ENCODE peak calls at places on chromosomes 6 and 20, in six cellular contexts. One of them, this sample, is unnamed.

GRCh38 chr6:40536442-40536841 is 50.7 kb downstream of the LRFN2 start:
- DNase-seq in AG04450: no peak
- DNase-seq in GM23248: peak
- DNase-seq in epithelial cell of esophagus: no peak
- DNase-seq in fibroblast of pulmonary artery: no peak
- DNase-seq in left ventricle myocardium inferior: no peak
- DNase-seq in this sample: no peak

GRCh38 chr6:168035098-168035660 is 37.7 kb downstream of the KIF25 start:
- DNase-seq in AG04450: peak
- DNase-seq in GM23248: peak
- DNase-seq in epithelial cell of esophagus: peak
- DNase-seq in fibroblast of pulmonary artery: peak
- DNase-seq in left ventricle myocardium inferior: peak
- DNase-seq in this sample: peak

GRCh38 chr6:155340464-155341129 is 26.3 kb upstream of the TFB1M start:
- DNase-seq in AG04450: peak
- DNase-seq in GM23248: peak
- DNase-seq in epithelial cell of esophagus: peak
- DNase-seq in fibroblast of pulmonary artery: peak
- DNase-seq in left ventricle myocardium inferior: no peak
- DNase-seq in this sample: no peak

GRCh38 chr6:130558131-130558530 is 192.3 kb downstream of the TMEM200A start:
- DNase-seq in AG04450: no peak
- DNase-seq in GM23248: no peak
- DNase-seq in epithelial cell of esophagus: no peak
- DNase-seq in fibroblast of pulmonary artery: no peak
- DNase-seq in left ventricle myocardium inferior: no peak
- DNase-seq in this sample: no peak

GRCh38 chr6:165010556-165011535 is 298.6 kb downstream of the C6orf118 start:
- DNase-seq in AG04450: no peak
- DNase-seq in GM23248: peak
- DNase-seq in epithelial cell of esophagus: peak
- DNase-seq in fibroblast of pulmonary artery: no peak
- DNase-seq in left ventricle myocardium inferior: no peak
- DNase-seq in this sample: peak

GRCh38 chr6:45126033-45126432 is 202.1 kb upstream of the RUNX2 start:
- DNase-seq in AG04450: no peak
- DNase-seq in GM23248: no peak
- DNase-seq in epithelial cell of esophagus: no peak
- DNase-seq in fibroblast of pulmonary artery: no peak
- DNase-seq in left ventricle myocardium inferior: no peak
- DNase-seq in this sample: no peak

GRCh38 chr6:78936515-78936914 is 69.2 kb downstream of the IRAK1BP1 start:
- DNase-seq in AG04450: no peak
- DNase-seq in GM23248: no peak
- DNase-seq in epithelial cell of esophagus: no peak
- DNase-seq in fibroblast of pulmonary artery: no peak
- DNase-seq in left ventricle myocardium inferior: no peak
- DNase-seq in this sample: no peak

GRCh38 chr6:168675933-168676551 is 235.1 kb downstream of the SMOC2 start:
- DNase-seq in AG04450: no peak
- DNase-seq in GM23248: no peak
- DNase-seq in epithelial cell of esophagus: no peak
- DNase-seq in fibroblast of pulmonary artery: no peak
- DNase-seq in left ventricle myocardium inferior: no peak
- DNase-seq in this sample: no peak

GRCh38 chr20:1323256-1323655 is 5.7 kb downstream of the SDCBP2 start:
- DNase-seq in AG04450: no peak
- DNase-seq in GM23248: peak
- DNase-seq in epithelial cell of esophagus: no peak
- DNase-seq in fibroblast of pulmonary artery: no peak
- DNase-seq in left ventricle myocardium inferior: no peak
- DNase-seq in this sample: no peak

GRCh38 chr6:89997456-89998445 is 103.5 kb downstream of the GJA10 start:
- DNase-seq in AG04450: no peak
- DNase-seq in GM23248: peak
- DNase-seq in epithelial cell of esophagus: no peak
- DNase-seq in fibroblast of pulmonary artery: peak
- DNase-seq in left ventricle myocardium inferior: no peak
- DNase-seq in this sample: peak

GRCh38 chr20:17992847-17993508 is 24.2 kb downstream of the MGME1 start:
- DNase-seq in AG04450: no peak
- DNase-seq in GM23248: no peak
- DNase-seq in epithelial cell of esophagus: peak
- DNase-seq in fibroblast of pulmonary artery: peak
- DNase-seq in left ventricle myocardium inferior: no peak
- DNase-seq in this sample: no peak

GRCh38 chr6:169981051-169981450 is 229.6 kb downstream of the ERMARD start:
- DNase-seq in AG04450: no peak
- DNase-seq in GM23248: no peak
- DNase-seq in epithelial cell of esophagus: no peak
- DNase-seq in fibroblast of pulmonary artery: no peak
- DNase-seq in left ventricle myocardium inferior: no peak
- DNase-seq in this sample: no peak

GRCh38 chr20:13464702-13465101 is 174.0 kb downstream of the TASP1 start:
- DNase-seq in AG04450: no peak
- DNase-seq in GM23248: peak
- DNase-seq in epithelial cell of esophagus: peak
- DNase-seq in fibroblast of pulmonary artery: no peak
- DNase-seq in left ventricle myocardium inferior: no peak
- DNase-seq in this sample: no peak

GRCh38 chr6:2973656-2974055 is 2.3 kb upstream of the SERPINB6 start:
- DNase-seq in AG04450: no peak
- DNase-seq in GM23248: peak
- DNase-seq in epithelial cell of esophagus: no peak
- DNase-seq in fibroblast of pulmonary artery: no peak
- DNase-seq in left ventricle myocardium inferior: no peak
- DNase-seq in this sample: peak

GRCh38 chr6:36024154-36024760 is at the start of gene SLC26A8:
- DNase-seq in AG04450: no peak
- DNase-seq in GM23248: no peak
- DNase-seq in epithelial cell of esophagus: peak
- DNase-seq in fibroblast of pulmonary artery: no peak
- DNase-seq in left ventricle myocardium inferior: no peak
- DNase-seq in this sample: no peak

GRCh38 chr6:27593861-27594260 is 121.0 kb upstream of the ZNF184 start:
- DNase-seq in AG04450: no peak
- DNase-seq in GM23248: no peak
- DNase-seq in epithelial cell of esophagus: no peak
- DNase-seq in fibroblast of pulmonary artery: no peak
- DNase-seq in left ventricle myocardium inferior: no peak
- DNase-seq in this sample: no peak

GRCh38 chr20:32130352-32130751 is 20.8 kb downstream of the TM9SF4 start:
- DNase-seq in AG04450: no peak
- DNase-seq in GM23248: no peak
- DNase-seq in epithelial cell of esophagus: no peak
- DNase-seq in fibroblast of pulmonary artery: peak
- DNase-seq in left ventricle myocardium inferior: no peak
- DNase-seq in this sample: no peak

GRCh38 chr20:64254571-64255360 is 782 bp upstream of the PCMTD2 start:
- DNase-seq in AG04450: no peak
- DNase-seq in GM23248: no peak
- DNase-seq in epithelial cell of esophagus: no peak
- DNase-seq in fibroblast of pulmonary artery: no peak
- DNase-seq in left ventricle myocardium inferior: no peak
- DNase-seq in this sample: no peak

GRCh38 chr20:19850190-19850533 is 92.1 kb downstream of the RIN2 start:
- DNase-seq in AG04450: no peak
- DNase-seq in GM23248: no peak
- DNase-seq in epithelial cell of esophagus: no peak
- DNase-seq in fibroblast of pulmonary artery: peak
- DNase-seq in left ventricle myocardium inferior: peak
- DNase-seq in this sample: no peak

GRCh38 chr20:58870293-58871014 is 17.9 kb downstream of the GNAS start:
- DNase-seq in AG04450: no peak
- DNase-seq in GM23248: peak
- DNase-seq in epithelial cell of esophagus: peak
- DNase-seq in fibroblast of pulmonary artery: peak
- DNase-seq in left ventricle myocardium inferior: peak
- DNase-seq in this sample: peak

DNA sequence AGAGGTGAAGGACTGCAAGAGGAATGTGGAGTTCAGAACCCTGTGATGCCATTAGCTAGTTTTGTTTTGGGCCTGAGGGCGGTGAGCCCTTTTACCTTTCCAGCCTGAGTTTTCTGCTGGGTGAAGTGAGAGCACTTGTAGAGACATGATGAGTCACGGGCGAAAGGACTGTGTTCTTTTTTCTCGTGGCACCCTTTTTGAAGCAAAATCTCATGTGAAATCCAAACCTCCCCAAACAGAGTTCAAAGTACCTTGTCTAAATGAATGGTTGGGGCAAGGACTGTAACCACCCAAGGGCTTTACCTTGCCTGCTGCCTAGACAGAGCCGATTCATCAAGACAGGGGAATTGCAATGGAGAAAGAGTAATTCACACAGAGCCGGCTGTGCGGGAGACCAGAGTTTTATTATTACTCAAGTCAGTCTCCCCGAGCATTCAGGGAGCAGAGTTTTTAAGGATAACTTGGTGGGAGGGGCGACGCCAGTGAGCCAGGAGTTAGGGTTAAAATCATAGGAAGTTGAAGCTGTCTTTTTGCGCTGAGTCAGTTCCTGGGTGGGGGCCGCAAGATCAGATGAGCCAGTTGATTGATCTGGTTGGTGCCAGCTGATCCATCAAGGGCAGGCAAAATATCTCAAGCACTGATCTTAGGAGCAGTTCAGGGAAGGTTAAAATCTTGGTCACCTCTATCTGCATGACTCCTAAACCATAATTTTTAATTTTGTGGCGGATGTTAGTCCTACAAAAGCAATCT is 25.8 kb downstream of the SAMD5 start:
- DNase-seq in AG04450: no peak
- DNase-seq in GM23248: no peak
- DNase-seq in epithelial cell of esophagus: no peak
- DNase-seq in fibroblast of pulmonary artery: no peak
- DNase-seq in left ventricle myocardium inferior: no peak
- DNase-seq in this sample: no peak
- H3K4me3 ChIP-seq in AG04450: no peak
- H3K4me3 ChIP-seq in GM23248: no peak
- H3K4me3 ChIP-seq in epithelial cell of esophagus: no peak
- H3K4me3 ChIP-seq in fibroblast of pulmonary artery: no peak
- H3K4me3 ChIP-seq in left ventricle myocardium inferior: no peak
- H3K4me3 ChIP-seq in this sample: no peak

DNA sequence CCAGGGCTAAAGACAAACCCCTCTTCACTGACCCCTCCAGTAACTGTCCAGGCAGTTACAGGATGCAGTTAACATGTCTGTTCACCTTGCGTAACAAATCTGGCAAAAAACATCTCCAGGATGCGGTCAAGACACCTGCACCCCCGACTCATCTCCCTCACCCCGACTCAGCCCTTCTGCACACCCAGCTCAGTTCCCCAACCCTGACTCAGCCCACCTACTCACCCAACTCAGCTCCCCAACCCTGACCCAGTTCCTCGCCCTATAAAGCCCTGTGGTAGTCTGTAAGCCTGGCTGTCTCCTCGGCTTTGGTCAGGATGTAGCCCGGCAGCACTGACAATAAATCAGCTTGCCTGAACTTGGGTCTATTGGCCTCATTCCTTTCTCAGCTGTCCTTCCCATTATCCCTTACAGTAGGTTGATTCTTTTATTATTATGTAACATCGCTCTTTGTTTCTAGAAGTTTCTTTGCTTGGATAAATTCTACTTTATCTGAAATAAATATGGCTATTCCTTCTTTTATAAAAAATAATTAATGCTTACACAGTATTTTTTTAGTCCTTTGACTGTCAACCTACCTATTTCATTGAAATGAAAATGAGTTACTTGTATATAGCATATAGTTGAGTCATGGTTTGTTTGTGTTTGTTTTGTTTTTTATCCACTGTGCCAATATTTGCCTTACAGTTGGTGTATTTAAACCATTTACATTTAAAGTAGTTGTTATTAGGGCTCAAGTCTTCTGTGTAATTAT is 12.9 kb upstream of the ADTRP start:
- DNase-seq in AG04450: no peak
- DNase-seq in GM23248: peak
- DNase-seq in epithelial cell of esophagus: peak
- DNase-seq in fibroblast of pulmonary artery: no peak
- DNase-seq in left ventricle myocardium inferior: no peak
- DNase-seq in this sample: no peak
- H3K4me3 ChIP-seq in AG04450: no peak
- H3K4me3 ChIP-seq in GM23248: no peak
- H3K4me3 ChIP-seq in epithelial cell of esophagus: no peak
- H3K4me3 ChIP-seq in fibroblast of pulmonary artery: no peak
- H3K4me3 ChIP-seq in left ventricle myocardium inferior: no peak
- H3K4me3 ChIP-seq in this sample: no peak

GRCh38 chr20:49280463-49281058 is 2.7 kb upstream of the ZNFX1 start:
- DNase-seq in AG04450: no peak
- DNase-seq in GM23248: peak
- DNase-seq in epithelial cell of esophagus: no peak
- DNase-seq in fibroblast of pulmonary artery: no peak
- DNase-seq in left ventricle myocardium inferior: no peak
- DNase-seq in this sample: no peak

GRCh38 chr20:49282584-49283171 is 4.8 kb upstream of the ZNFX1 start:
- DNase-seq in AG04450: no peak
- DNase-seq in GM23248: peak
- DNase-seq in epithelial cell of esophagus: no peak
- DNase-seq in fibroblast of pulmonary artery: no peak
- DNase-seq in left ventricle myocardium inferior: no peak
- DNase-seq in this sample: no peak

GRCh38 chr20:49283176-49283702 is 5.4 kb upstream of the ZNFX1 start:
- DNase-seq in AG04450: no peak
- DNase-seq in GM23248: no peak
- DNase-seq in epithelial cell of esophagus: no peak
- DNase-seq in fibroblast of pulmonary artery: no peak
- DNase-seq in left ventricle myocardium inferior: no peak
- DNase-seq in this sample: no peak

GRCh38 chr20:49281059-49281912 is 3.4 kb upstream of the ZNFX1 start:
- DNase-seq in AG04450: no peak
- DNase-seq in GM23248: peak
- DNase-seq in epithelial cell of esophagus: peak
- DNase-seq in fibroblast of pulmonary artery: no peak
- DNase-seq in left ventricle myocardium inferior: no peak
- DNase-seq in this sample: no peak

DNA sequence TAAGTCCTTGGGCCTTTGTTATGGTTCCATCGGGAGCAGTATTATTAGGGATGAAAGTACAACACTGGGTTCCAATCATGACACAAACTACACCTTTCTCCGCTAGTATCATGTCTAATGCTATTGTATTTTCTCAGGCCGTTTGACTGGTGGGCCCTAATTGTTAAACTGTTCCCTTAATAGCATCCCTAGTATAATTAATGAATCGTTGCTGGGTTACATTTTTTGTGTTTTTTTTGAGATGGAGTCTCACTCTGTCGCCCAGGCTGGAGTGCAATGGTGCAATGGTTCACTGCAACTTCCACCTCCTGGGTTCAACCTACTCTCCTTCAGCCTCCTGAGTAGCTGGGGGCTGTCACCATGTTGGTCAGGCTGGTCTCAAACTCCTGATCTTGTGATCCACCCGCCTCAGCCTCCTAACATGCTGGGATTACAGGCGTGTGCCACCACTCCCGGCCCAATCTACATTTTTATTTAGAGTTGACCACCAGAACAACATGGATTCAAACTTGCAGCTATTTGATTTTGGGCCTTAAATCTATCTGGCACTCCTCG is 4.1 kb upstream of the ZNFX1 start:
- DNase-seq in AG04450: no peak
- DNase-seq in GM23248: no peak
- DNase-seq in epithelial cell of esophagus: no peak
- DNase-seq in fibroblast of pulmonary artery: no peak
- DNase-seq in left ventricle myocardium inferior: no peak
- DNase-seq in this sample: no peak
- H3K4me3 ChIP-seq in AG04450: peak
- H3K4me3 ChIP-seq in GM23248: peak
- H3K4me3 ChIP-seq in epithelial cell of esophagus: peak
- H3K4me3 ChIP-seq in fibroblast of pulmonary artery: peak
- H3K4me3 ChIP-seq in left ventricle myocardium inferior: no peak
- H3K4me3 ChIP-seq in this sample: no peak

GRCh38 chr6:148700713-148701392 is 46.0 kb upstream of the UST start:
- DNase-seq in AG04450: peak
- DNase-seq in GM23248: peak
- DNase-seq in epithelial cell of esophagus: peak
- DNase-seq in fibroblast of pulmonary artery: peak
- DNase-seq in left ventricle myocardium inferior: no peak
- DNase-seq in this sample: peak
- H3K4me3 ChIP-seq in AG04450: peak
- H3K4me3 ChIP-seq in GM23248: peak
- H3K4me3 ChIP-seq in epithelial cell of esophagus: peak
- H3K4me3 ChIP-seq in fibroblast of pulmonary artery: peak
- H3K4me3 ChIP-seq in left ventricle myocardium inferior: peak
- H3K4me3 ChIP-seq in this sample: peak

This sample was measured in SJSA1.